ENCODE peak calls at places on chromosomes 16 and 17, in four cellular contexts. V, L, C and H are unnamed samples.

GRCh38 chr17:16917995-16918394 is 53.9 kb downstream of the TNFRSF13B start:
- DNase-seq in C (no peak), L (no peak), V (no peak), H (peak; percentile 67)

GRCh38 chr16:10511829-10512228 is 68.6 kb downstream of the EMP2 start:
- DNase-seq in L (no peak), V (no peak), C (no peak), H (no peak)

GRCh38 chr16:62720651-62721050 is 684.4 kb upstream of the CDH8 start:
- DNase-seq in V (no peak), L (no peak), C (no peak), H (no peak)

GRCh38 chr16:81036751-81037350 is 1.2 kb downstream of the ATMIN start:
- DNase-seq in V (peak; percentile 3), C (peak; percentile 23), L (no peak), H (no peak)

GRCh38 chr16:66152841-66153525 is 213.5 kb upstream of the CDH5 start:
- DNase-seq in V (no peak), L (no peak), C (no peak), H (no peak)

GRCh38 chr17:16285646-16286008 is 67.6 kb downstream of the CENPV start:
- DNase-seq in L (no peak), C (no peak), V (no peak), H (no peak)

GRCh38 chr16:85834741-85835140 is 35.2 kb downstream of the COX4I1 start:
- DNase-seq in L (no peak), C (no peak), V (no peak), H (peak; percentile 21)

GRCh38 chr17:57834146-57834741 is 15.6 kb downstream of the MRPS23 start:
- DNase-seq in L (no peak), V (no peak), C (no peak), H (no peak)

GRCh38 chr16:27779719-27780161 is 229.8 kb downstream of the KATNIP start:
- DNase-seq in C (no peak), V (peak; percentile 70), L (no peak), H (peak; percentile 66)

GRCh38 chr16:52861614-52862022 is 191.1 kb downstream of the CHD9NB start:
- DNase-seq in V (peak; percentile 80), C (no peak), L (no peak), H (no peak)

GRCh38 chr16:1559446-1559975 is 26.0 kb downstream of the TMEM204 start:
- DNase-seq in C (no peak), V (no peak), L (no peak), H (no peak)

GRCh38 chr16:81060576-81061306 is 16.3 kb downstream of the C16orf46 start:
- DNase-seq in L (no peak), V (no peak), C (no peak), H (no peak)

GRCh38 chr17:73462830-73463229 is 151.0 kb upstream of the CDC42EP4 start:
- DNase-seq in C (no peak), L (no peak), V (no peak), H (no peak)

GRCh38 chr17:17921192-17922082 is 50.8 kb downstream of the TOM1L2 start:
- DNase-seq in C (no peak), V (peak; percentile 89), L (no peak), H (no peak)

GRCh38 chr16:52993179-52993578 is 59.5 kb downstream of the CHD9NB start:
- DNase-seq in C (no peak), V (no peak), L (no peak), H (no peak)

GRCh38 chr16:1557074-1557473 is 23.6 kb downstream of the TMEM204 start:
- DNase-seq in C (no peak), V (no peak), L (no peak), H (no peak)

GRCh38 chr16:82741073-82741615 is 114.4 kb downstream of the CDH13 start:
- DNase-seq in V (peak; percentile 4), C (no peak), L (no peak), H (no peak)

GRCh38 chr17:82457790-82458129 is 781 bp upstream of the NARF start:
- DNase-seq in L (no peak), V (no peak), C (no peak), H (no peak)

GRCh38 chr17:64256913-64257807 is 5.9 kb downstream of the TEX2 start:
- DNase-seq in V (no peak), C (no peak), L (no peak), H (no peak)

GRCh38 chr16:14071576-14072271 is 605 bp downstream of the MRTFB start:
- DNase-seq in C (peak; percentile 21), V (peak; percentile 27), L (peak; percentile 40), H (no peak)

GRCh38 chr17:14356043-14356637 is 55.3 kb downstream of the HS3ST3B1 start:
- DNase-seq in V (no peak), L (no peak), C (no peak), H (no peak)

GRCh38 chr17:16521070-16521727 is 29.2 kb upstream of the LRRC75A start:
- DNase-seq in L (peak; percentile 78), V (peak; percentile 88), C (peak; percentile 82), H (peak; percentile 63)

GRCh38 chr16:15440852-15441251 is 6.5 kb downstream of the BMERB1 start:
- DNase-seq in V (no peak), C (no peak), L (no peak), H (no peak)

GRCh38 chr17:751269-752001 is 629 bp downstream of the GEMIN4 start:
- DNase-seq in L (peak; percentile 25), V (peak; percentile 66), C (peak; percentile 61), H (peak; percentile 62)

GRCh38 chr16:30570621-30571443 is 682 bp downstream of the ZNF688 start:
- DNase-seq in C (peak; percentile 57), V (no peak), L (no peak), H (peak; percentile 53)

GRCh38 chr16:76932541-76933211 is 258.3 kb upstream of the MON1B start:
- DNase-seq in V (no peak), L (no peak), C (no peak), H (no peak)

GRCh38 chr17:70076189-70076588 is 1.2 kb downstream of the KCNJ16 start:
- DNase-seq in L (no peak), V (no peak), C (no peak), H (no peak)

GRCh38 chr17:56887552-56888467 is 26.0 kb downstream of the TRIM25 start:
- DNase-seq in C (no peak), L (no peak), V (no peak), H (no peak)

GRCh38 chr16:12504312-12504711 is 299.4 kb downstream of the CPPED1 start:
- DNase-seq in L (no peak), V (no peak), C (no peak), H (no peak)

GRCh38 chr17:75205793-75206163 is 299 bp downstream of the NUP85 start:
- DNase-seq in C (no peak), V (no peak), L (no peak), H (no peak)

GRCh38 chr17:75208161-75208560 is 2.7 kb downstream of the NUP85 start:
- DNase-seq in L (no peak), V (no peak), C (no peak), H (no peak)

GRCh38 chr17:75209061-75209460 is 3.6 kb downstream of the NUP85 start:
- DNase-seq in C (no peak), V (no peak), L (no peak), H (no peak)

GRCh38 chr17:75207760-75208159 is 2.3 kb downstream of the NUP85 start:
- DNase-seq in C (no peak), V (no peak), L (no peak), H (no peak)

DNA sequence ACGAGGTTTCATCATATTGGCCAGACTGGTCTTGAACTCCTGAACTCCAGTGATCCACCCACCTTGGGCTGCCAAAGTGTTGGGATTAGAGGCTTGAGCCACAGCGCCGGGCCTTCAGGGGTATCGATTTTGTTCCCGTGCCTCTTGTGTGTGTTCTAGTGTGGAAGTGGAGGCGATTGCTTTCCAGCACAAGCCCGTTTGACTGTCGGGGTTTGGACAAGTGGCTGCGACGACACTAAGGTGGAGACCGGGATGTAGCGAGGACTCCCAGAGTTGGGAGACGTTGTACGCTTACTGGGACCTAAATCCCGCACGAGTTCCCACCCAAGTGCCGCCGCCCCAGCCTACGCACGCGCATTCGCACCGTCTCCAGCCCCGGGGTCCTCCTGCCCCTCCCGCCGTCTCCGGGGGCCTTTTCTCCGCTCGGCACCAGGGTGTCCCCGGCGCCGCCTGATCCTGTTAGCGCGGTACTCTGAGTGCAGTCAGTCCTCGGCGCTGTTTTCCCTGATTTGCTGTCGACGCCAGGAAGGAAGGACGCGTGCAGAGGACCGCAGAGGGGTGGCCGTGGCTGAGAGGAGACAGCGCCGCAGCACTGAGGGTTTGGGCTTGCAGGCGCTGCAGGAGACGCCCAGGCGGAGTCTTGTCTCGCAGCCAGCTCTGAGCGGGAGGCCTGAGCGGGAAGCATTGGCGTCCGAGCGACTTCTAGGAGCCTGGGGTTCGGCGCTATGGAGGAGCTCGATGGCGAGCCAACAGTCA is at the start of gene NUP85:
- DNase-seq in C (peak; percentile 97), L (peak; percentile 92), V (peak; percentile 98), H (peak; percentile 95)
- TF ChIP-seq CTCF in C (no peak), L (no peak), V (no peak), H (no peak)

GRCh38 chr16:59108374-59108773 is 374.3 kb upstream of the GOT2 start:
- DNase-seq in C (no peak), L (no peak), V (no peak), H (no peak)
- TF ChIP-seq CTCF in C (no peak), L (no peak), V (no peak), H (no peak)

DNA sequence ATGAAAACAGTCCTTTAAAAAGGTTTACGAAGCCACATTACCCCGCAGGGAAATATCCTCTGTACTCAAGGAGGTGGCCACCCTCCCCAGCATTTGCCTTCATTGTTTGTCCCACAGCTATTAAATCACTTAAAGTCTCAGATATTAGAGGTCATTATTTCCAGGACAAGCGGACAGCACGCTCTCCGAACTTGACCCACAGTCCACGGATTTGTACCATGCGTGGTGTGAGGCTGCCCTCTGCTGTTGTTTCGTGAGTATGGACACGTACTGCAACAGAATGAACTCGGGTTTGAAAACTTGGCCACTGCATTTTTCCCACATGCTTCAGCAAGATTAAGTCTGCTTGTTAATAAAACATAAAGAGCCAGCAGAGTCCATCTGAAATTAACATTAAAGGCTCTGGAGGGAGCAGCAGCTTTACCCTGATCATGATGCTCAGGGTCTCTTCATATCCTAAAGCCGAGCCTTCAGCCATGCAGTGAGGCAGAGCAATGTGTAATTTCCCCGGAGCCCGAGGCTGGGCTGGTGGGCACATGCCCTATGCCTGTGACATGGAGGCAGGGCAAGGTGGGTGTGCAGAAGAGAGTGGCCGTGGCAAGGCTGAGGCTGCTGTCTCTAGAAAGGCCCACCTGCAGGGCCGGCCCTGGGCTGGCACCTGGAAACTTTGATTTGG is 19.7 kb downstream of the MEAK7 start:
- DNase-seq in L (no peak), V (peak; percentile 33), C (peak; percentile 58), H (no peak)
- TF ChIP-seq CTCF in L (no peak), V (peak; percentile 75), C (peak; percentile 38), H (peak; percentile 73)

GRCh38 chr16:87060026-87060986 is 256.9 kb downstream of the C16orf95 start:
- DNase-seq in C (no peak), L (no peak), V (peak; percentile 30), H (no peak)
- TF ChIP-seq CTCF in C (no peak), L (no peak), V (no peak), H (no peak)

GRCh38 chr17:78727476-78728229 is 54.4 kb downstream of the CYTH1 start:
- DNase-seq in C (no peak), V (no peak), L (no peak), H (no peak)
- TF ChIP-seq CTCF in C (peak; percentile 13), V (no peak), L (no peak), H (no peak)

DNA sequence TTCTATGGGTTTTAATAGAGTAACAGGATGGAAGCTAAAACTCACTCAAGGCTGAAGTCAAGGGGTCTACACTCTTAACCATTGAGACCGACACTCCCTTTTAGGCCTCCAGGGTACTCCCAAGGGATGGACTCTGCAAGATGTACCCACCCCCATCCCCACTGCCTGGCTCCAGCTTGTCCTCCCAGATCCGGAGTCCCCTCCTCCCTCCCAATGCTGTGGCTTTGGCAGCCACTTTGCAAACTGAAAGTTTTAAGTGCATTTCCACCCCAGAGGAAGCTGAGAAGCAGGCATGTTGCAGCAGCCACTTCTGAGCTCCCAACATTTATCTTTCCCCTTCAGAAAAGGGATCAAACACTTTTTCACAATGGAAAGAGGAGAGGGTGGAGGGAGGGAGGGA is 115.3 kb downstream of the COPRS start:
- DNase-seq in V (no peak), C (no peak), L (no peak), H (no peak)
- TF ChIP-seq CTCF in V (no peak), C (no peak), L (no peak), H (no peak)